ENCODE peak calls at places on chromosomes 3 and 15, in nine cellular contexts. J, I, B, L, X, P, C, V and E are unnamed samples.

GRCh38 chr3:99829844-99830243 is 12.2 kb downstream of the CMSS1 start:
- DNase-seq in J (no peak), I (no peak), B (no peak), L (no peak), X (no peak), P (no peak), C (no peak), V (no peak), E (no peak)

GRCh38 chr3:171620825-171621434 is 160.7 kb upstream of the TNIK start:
- DNase-seq in J (no peak), I (no peak), B (no peak), L (no peak), X (no peak), P (no peak), C (no peak), V (no peak), E (peak; percentile 41)

GRCh38 chr15:96344706-96345559 is 14.4 kb downstream of the NR2F2 start:
- DNase-seq in J (no peak), I (peak; percentile 19), B (peak; percentile 48), L (peak; percentile 64), X (peak; percentile 56), P (peak; percentile 72), C (peak; percentile 46), V (no peak), E (peak; percentile 32)

GRCh38 chr15:42744200-42744599 is 7.3 kb upstream of the CDAN1 start:
- DNase-seq in J (no peak), I (no peak), B (no peak), L (no peak), X (no peak), P (no peak), C (no peak), V (no peak), E (no peak)

GRCh38 chr3:124951511-124952390 is 17.2 kb upstream of the MUC13 start:
- DNase-seq in J (peak; percentile 66), I (peak; percentile 76), B (no peak), L (no peak), X (no peak), P (no peak), C (no peak), V (no peak), E (peak; percentile 60)

GRCh38 chr3:134476977-134477376 is 8.8 kb downstream of the ANAPC13 start:
- DNase-seq in J (no peak), I (no peak), B (no peak), L (no peak), X (no peak), P (no peak), C (peak; percentile 76), V (peak; percentile 41), E (no peak)

GRCh38 chr3:194257030-194257657 is 94.0 kb downstream of the CPN2 start:
- DNase-seq in J (no peak), I (no peak), B (no peak), L (no peak), X (no peak), P (no peak), C (no peak), V (no peak), E (no peak)

GRCh38 chr3:116886202-116886893 is 176.8 kb downstream of the TUSC7 start:
- DNase-seq in J (no peak), I (no peak), B (no peak), L (no peak), X (no peak), P (no peak), C (no peak), V (no peak), E (no peak)

GRCh38 chr3:112007641-112008040 is 8.9 kb downstream of the TAGLN3 start:
- DNase-seq in J (no peak), I (no peak), B (no peak), L (no peak), X (no peak), P (no peak), C (no peak), V (no peak), E (peak; percentile 57)

GRCh38 chr3:172222474-172223071 is 183.2 kb downstream of the FNDC3B start:
- DNase-seq in J (no peak), I (no peak), B (peak; percentile 33), L (no peak), X (peak; percentile 45), P (no peak), C (no peak), V (no peak), E (no peak)

GRCh38 chr15:78422571-78423340 is 15.3 kb upstream of the IREB2 start:
- DNase-seq in J (peak; percentile 69), I (peak; percentile 82), B (peak; percentile 80), L (peak; percentile 81), X (peak; percentile 73), P (no peak), C (peak; percentile 77), V (peak; percentile 60), E (peak; percentile 70)

GRCh38 chr3:18657858-18658820 is 233.0 kb upstream of the SATB1 start:
- DNase-seq in J (no peak), I (no peak), B (no peak), L (no peak), X (no peak), P (no peak), C (no peak), V (no peak), E (no peak)

GRCh38 chr15:80159811-80160569 is 7.2 kb downstream of the FAH start:
- DNase-seq in J (no peak), I (no peak), B (no peak), L (no peak), X (no peak), P (peak; percentile 56), C (no peak), V (no peak), E (peak; percentile 90)

GRCh38 chr3:187748050-187748481 is 2.8 kb upstream of the BCL6 start:
- DNase-seq in J (peak; percentile 88), I (peak; percentile 97), B (peak; percentile 97), L (peak; percentile 96), X (peak; percentile 95), P (peak; percentile 95), C (peak; percentile 95), V (peak; percentile 92), E (peak; percentile 86)

GRCh38 chr3:185342458-185343169 is 20.3 kb upstream of the MAP3K13 start:
- DNase-seq in J (no peak), I (no peak), B (no peak), L (no peak), X (no peak), P (no peak), C (no peak), V (no peak), E (no peak)

GRCh38 chr3:186986406-186986805 is 56.1 kb downstream of the ST6GAL1 start:
- DNase-seq in J (no peak), I (no peak), B (no peak), L (no peak), X (no peak), P (no peak), C (no peak), V (no peak), E (no peak)

GRCh38 chr3:149247929-149248691 is 26.5 kb upstream of the CP start:
- DNase-seq in J (no peak), I (no peak), B (peak; percentile 49), L (no peak), X (no peak), P (no peak), C (no peak), V (no peak), E (peak; percentile 35)

GRCh38 chr3:16350041-16350952 is 85.3 kb downstream of the OXNAD1 start:
- DNase-seq in J (no peak), I (no peak), B (no peak), L (no peak), X (no peak), P (no peak), C (no peak), V (no peak), E (peak; percentile 77)

GRCh38 chr15:23035964-23036566 is 3.3 kb downstream of the TUBGCP5 start:
- DNase-seq in J (no peak), I (peak; percentile 56), B (peak; percentile 87), L (no peak), X (peak; percentile 67), P (no peak), C (no peak), V (no peak), E (peak; percentile 65)

GRCh38 chr15:40163657-40164416 is 3.0 kb downstream of the BUB1B start:
- DNase-seq in J (no peak), I (no peak), B (no peak), L (no peak), X (no peak), P (no peak), C (no peak), V (no peak), E (no peak)

GRCh38 chr15:40162552-40162951 is 1.7 kb downstream of the BUB1B start:
- DNase-seq in J (no peak), I (no peak), B (no peak), L (no peak), X (no peak), P (no peak), C (no peak), V (no peak), E (no peak)

GRCh38 chr15:40161693-40162401 is 978 bp downstream of the BUB1B start:
- DNase-seq in J (no peak), I (no peak), B (peak; percentile 12), L (no peak), X (no peak), P (no peak), C (no peak), V (no peak), E (no peak)

GRCh38 chr15:40160021-40160420 is 848 bp upstream of the BUB1B start:
- DNase-seq in J (no peak), I (no peak), B (no peak), L (no peak), X (no peak), P (no peak), C (no peak), V (no peak), E (no peak)

GRCh38 chr15:40160689-40161688 is at the start of gene BUB1B:
- DNase-seq in J (peak; percentile 92), I (peak; percentile 96), B (peak; percentile 99), L (peak; percentile 95), X (peak; percentile 98), P (peak; percentile 92), C (peak; percentile 94), V (peak; percentile 89), E (peak; percentile 93)
- TF ChIP-seq CTCF in J (no peak), I (no peak), B (no peak), L (no peak), X (no peak), P (no peak), C (no peak), V (no peak), E (no peak)

GRCh38 chr3:192408007-192408655 is 319.2 kb downstream of the FGF12 start:
- DNase-seq in J (no peak), I (no peak), B (peak; percentile 61), L (peak; percentile 64), X (peak; percentile 73), P (peak; percentile 64), C (peak; percentile 56), V (peak; percentile 14), E (peak; percentile 6)
- H3K4me3 ChIP-seq in J (no peak overlapping the region), I (no peak overlapping the region), B (peak overlapping the region; percentile 86), L (peak overlapping the region; percentile 57), X (peak overlapping the region; percentile 52), P (peak overlapping the region; percentile 43), C (peak overlapping the region; percentile 70), V (peak overlapping the region; percentile 71), E (peak overlapping the region; percentile 35)

GRCh38 chr3:122239112-122239511 is 55.6 kb downstream of the CASR start:
- DNase-seq in J (no peak), I (no peak), B (no peak), L (no peak), X (no peak), P (no peak), C (no peak), V (no peak), E (no peak)
- TF ChIP-seq CTCF in J (no peak), I (no peak), B (peak; percentile 24), L (no peak), X (no peak), P (no peak), C (no peak), V (no peak), E (no peak)

GRCh38 chr3:44996556-44996969 is 20.5 kb downstream of the EXOSC7 start:
- DNase-seq in J (no peak), I (no peak), B (no peak), L (peak; percentile 27), X (no peak), P (no peak), C (no peak), V (no peak), E (no peak)
- H3K4me3 ChIP-seq in J (no peak overlapping the region), I (no peak overlapping the region), B (no peak overlapping the region), L (no peak overlapping the region), X (no peak overlapping the region), P (no peak overlapping the region), C (no peak overlapping the region), V (no peak overlapping the region), E (no peak overlapping the region)